ENCODE peak calls at places on chromosomes 2 and 18, in ten cellular contexts. One of them, this sample, is unnamed.

GRCh38 chr2:151029406-151030157 is 232.1 kb downstream of the RBM43 start:
- DNase-seq in SW480: no peak
- DNase-seq in glomerular endothelial cell: no peak
- DNase-seq in activated T-helper 1 cell treated with anti-CD3 and anti-CD28 coated beads, Interleukin-2, amount 50 U/mL, for 16 hours: no peak
- DNase-seq in activated CD4-positive, alpha-beta T cell treated with anti-CD3 and anti-CD28 coated beads for 4 hours: no peak
- DNase-seq in Daoy: no peak
- DNase-seq in A549: no peak
- DNase-seq in stimulated activated CD4-positive, alpha-beta T cell treated with anti-CD3 and anti-CD28 coated beads, Interleukin-12 subunit alpha, Interleukin-12 subunit beta, amount 100 ng/mL, for 24 hours: no peak
- DNase-seq in RWPE1: no peak
- DNase-seq in stimulated activated CD8-positive, alpha-beta memory T cell treated with anti-CD3 and anti-CD28 coated beads, Interleukin-7, amount 100 ng/mL, for 1 hour: no peak
- DNase-seq in this sample: no peak

GRCh38 chr2:100813527-100813926 is 6.4 kb upstream of the NPAS2 start:
- DNase-seq in SW480: no peak
- DNase-seq in glomerular endothelial cell: peak
- DNase-seq in activated T-helper 1 cell treated with anti-CD3 and anti-CD28 coated beads, Interleukin-2, amount 50 U/mL, for 16 hours: no peak
- DNase-seq in activated CD4-positive, alpha-beta T cell treated with anti-CD3 and anti-CD28 coated beads for 4 hours: no peak
- DNase-seq in Daoy: no peak
- DNase-seq in A549: no peak
- DNase-seq in stimulated activated CD4-positive, alpha-beta T cell treated with anti-CD3 and anti-CD28 coated beads, Interleukin-12 subunit alpha, Interleukin-12 subunit beta, amount 100 ng/mL, for 24 hours: no peak
- DNase-seq in RWPE1: no peak
- DNase-seq in stimulated activated CD8-positive, alpha-beta memory T cell treated with anti-CD3 and anti-CD28 coated beads, Interleukin-7, amount 100 ng/mL, for 1 hour: no peak
- DNase-seq in this sample: no peak

GRCh38 chr2:205733648-205734047 is 51.3 kb downstream of the NRP2 start:
- DNase-seq in SW480: no peak
- DNase-seq in glomerular endothelial cell: no peak
- DNase-seq in activated T-helper 1 cell treated with anti-CD3 and anti-CD28 coated beads, Interleukin-2, amount 50 U/mL, for 16 hours: no peak
- DNase-seq in activated CD4-positive, alpha-beta T cell treated with anti-CD3 and anti-CD28 coated beads for 4 hours: no peak
- DNase-seq in Daoy: no peak
- DNase-seq in A549: no peak
- DNase-seq in stimulated activated CD4-positive, alpha-beta T cell treated with anti-CD3 and anti-CD28 coated beads, Interleukin-12 subunit alpha, Interleukin-12 subunit beta, amount 100 ng/mL, for 24 hours: no peak
- DNase-seq in RWPE1: no peak
- DNase-seq in stimulated activated CD8-positive, alpha-beta memory T cell treated with anti-CD3 and anti-CD28 coated beads, Interleukin-7, amount 100 ng/mL, for 1 hour: no peak
- DNase-seq in this sample: no peak

GRCh38 chr2:39668576-39668975 is 2.9 kb downstream of the TMEM178A start:
- DNase-seq in SW480: no peak
- DNase-seq in glomerular endothelial cell: no peak
- DNase-seq in activated T-helper 1 cell treated with anti-CD3 and anti-CD28 coated beads, Interleukin-2, amount 50 U/mL, for 16 hours: no peak
- DNase-seq in activated CD4-positive, alpha-beta T cell treated with anti-CD3 and anti-CD28 coated beads for 4 hours: no peak
- DNase-seq in Daoy: no peak
- DNase-seq in A549: no peak
- DNase-seq in stimulated activated CD4-positive, alpha-beta T cell treated with anti-CD3 and anti-CD28 coated beads, Interleukin-12 subunit alpha, Interleukin-12 subunit beta, amount 100 ng/mL, for 24 hours: no peak
- DNase-seq in RWPE1: no peak
- DNase-seq in stimulated activated CD8-positive, alpha-beta memory T cell treated with anti-CD3 and anti-CD28 coated beads, Interleukin-7, amount 100 ng/mL, for 1 hour: no peak
- DNase-seq in this sample: no peak

GRCh38 chr18:2932247-2933181 is 80.4 kb downstream of the LPIN2 start:
- DNase-seq in SW480: peak
- DNase-seq in glomerular endothelial cell: peak
- DNase-seq in activated T-helper 1 cell treated with anti-CD3 and anti-CD28 coated beads, Interleukin-2, amount 50 U/mL, for 16 hours: no peak
- DNase-seq in activated CD4-positive, alpha-beta T cell treated with anti-CD3 and anti-CD28 coated beads for 4 hours: peak
- DNase-seq in Daoy: peak
- DNase-seq in A549: peak
- DNase-seq in stimulated activated CD4-positive, alpha-beta T cell treated with anti-CD3 and anti-CD28 coated beads, Interleukin-12 subunit alpha, Interleukin-12 subunit beta, amount 100 ng/mL, for 24 hours: no peak
- DNase-seq in RWPE1: peak
- DNase-seq in stimulated activated CD8-positive, alpha-beta memory T cell treated with anti-CD3 and anti-CD28 coated beads, Interleukin-7, amount 100 ng/mL, for 1 hour: no peak
- DNase-seq in this sample: no peak

GRCh38 chr2:238915596-238915995 is 67.7 kb downstream of the TWIST2 start:
- DNase-seq in SW480: no peak
- DNase-seq in glomerular endothelial cell: no peak
- DNase-seq in activated T-helper 1 cell treated with anti-CD3 and anti-CD28 coated beads, Interleukin-2, amount 50 U/mL, for 16 hours: no peak
- DNase-seq in activated CD4-positive, alpha-beta T cell treated with anti-CD3 and anti-CD28 coated beads for 4 hours: no peak
- DNase-seq in Daoy: no peak
- DNase-seq in A549: no peak
- DNase-seq in stimulated activated CD4-positive, alpha-beta T cell treated with anti-CD3 and anti-CD28 coated beads, Interleukin-12 subunit alpha, Interleukin-12 subunit beta, amount 100 ng/mL, for 24 hours: no peak
- DNase-seq in RWPE1: no peak
- DNase-seq in stimulated activated CD8-positive, alpha-beta memory T cell treated with anti-CD3 and anti-CD28 coated beads, Interleukin-7, amount 100 ng/mL, for 1 hour: no peak
- DNase-seq in this sample: no peak

GRCh38 chr2:64296695-64297346 is 152.6 kb upstream of the PELI1 start:
- DNase-seq in SW480: no peak
- DNase-seq in glomerular endothelial cell: no peak
- DNase-seq in activated T-helper 1 cell treated with anti-CD3 and anti-CD28 coated beads, Interleukin-2, amount 50 U/mL, for 16 hours: no peak
- DNase-seq in activated CD4-positive, alpha-beta T cell treated with anti-CD3 and anti-CD28 coated beads for 4 hours: no peak
- DNase-seq in Daoy: no peak
- DNase-seq in A549: no peak
- DNase-seq in stimulated activated CD4-positive, alpha-beta T cell treated with anti-CD3 and anti-CD28 coated beads, Interleukin-12 subunit alpha, Interleukin-12 subunit beta, amount 100 ng/mL, for 24 hours: no peak
- DNase-seq in RWPE1: no peak
- DNase-seq in stimulated activated CD8-positive, alpha-beta memory T cell treated with anti-CD3 and anti-CD28 coated beads, Interleukin-7, amount 100 ng/mL, for 1 hour: no peak
- DNase-seq in this sample: no peak

GRCh38 chr2:115160523-115161521 is 718.4 kb downstream of the DPP10 start:
- DNase-seq in SW480: no peak
- DNase-seq in glomerular endothelial cell: no peak
- DNase-seq in activated T-helper 1 cell treated with anti-CD3 and anti-CD28 coated beads, Interleukin-2, amount 50 U/mL, for 16 hours: no peak
- DNase-seq in activated CD4-positive, alpha-beta T cell treated with anti-CD3 and anti-CD28 coated beads for 4 hours: no peak
- DNase-seq in Daoy: no peak
- DNase-seq in A549: no peak
- DNase-seq in stimulated activated CD4-positive, alpha-beta T cell treated with anti-CD3 and anti-CD28 coated beads, Interleukin-12 subunit alpha, Interleukin-12 subunit beta, amount 100 ng/mL, for 24 hours: no peak
- DNase-seq in RWPE1: no peak
- DNase-seq in stimulated activated CD8-positive, alpha-beta memory T cell treated with anti-CD3 and anti-CD28 coated beads, Interleukin-7, amount 100 ng/mL, for 1 hour: no peak
- DNase-seq in this sample: no peak

GRCh38 chr2:51717318-51717717 is 685.4 kb upstream of the NRXN1 start:
- DNase-seq in SW480: no peak
- DNase-seq in glomerular endothelial cell: no peak
- DNase-seq in activated T-helper 1 cell treated with anti-CD3 and anti-CD28 coated beads, Interleukin-2, amount 50 U/mL, for 16 hours: no peak
- DNase-seq in activated CD4-positive, alpha-beta T cell treated with anti-CD3 and anti-CD28 coated beads for 4 hours: no peak
- DNase-seq in Daoy: no peak
- DNase-seq in A549: no peak
- DNase-seq in stimulated activated CD4-positive, alpha-beta T cell treated with anti-CD3 and anti-CD28 coated beads, Interleukin-12 subunit alpha, Interleukin-12 subunit beta, amount 100 ng/mL, for 24 hours: no peak
- DNase-seq in RWPE1: no peak
- DNase-seq in stimulated activated CD8-positive, alpha-beta memory T cell treated with anti-CD3 and anti-CD28 coated beads, Interleukin-7, amount 100 ng/mL, for 1 hour: no peak
- DNase-seq in this sample: peak

GRCh38 chr2:157747695-157748370 is 119.2 kb upstream of the ACVR1C start:
- DNase-seq in SW480: no peak
- DNase-seq in glomerular endothelial cell: no peak
- DNase-seq in activated T-helper 1 cell treated with anti-CD3 and anti-CD28 coated beads, Interleukin-2, amount 50 U/mL, for 16 hours: no peak
- DNase-seq in activated CD4-positive, alpha-beta T cell treated with anti-CD3 and anti-CD28 coated beads for 4 hours: no peak
- DNase-seq in Daoy: peak
- DNase-seq in A549: no peak
- DNase-seq in stimulated activated CD4-positive, alpha-beta T cell treated with anti-CD3 and anti-CD28 coated beads, Interleukin-12 subunit alpha, Interleukin-12 subunit beta, amount 100 ng/mL, for 24 hours: no peak
- DNase-seq in RWPE1: no peak
- DNase-seq in stimulated activated CD8-positive, alpha-beta memory T cell treated with anti-CD3 and anti-CD28 coated beads, Interleukin-7, amount 100 ng/mL, for 1 hour: no peak
- DNase-seq in this sample: peak

GRCh38 chr2:61658841-61659780 is 121.0 kb upstream of the XPO1 start:
- DNase-seq in SW480: peak
- DNase-seq in glomerular endothelial cell: no peak
- DNase-seq in activated T-helper 1 cell treated with anti-CD3 and anti-CD28 coated beads, Interleukin-2, amount 50 U/mL, for 16 hours: no peak
- DNase-seq in activated CD4-positive, alpha-beta T cell treated with anti-CD3 and anti-CD28 coated beads for 4 hours: no peak
- DNase-seq in Daoy: peak
- DNase-seq in A549: peak
- DNase-seq in stimulated activated CD4-positive, alpha-beta T cell treated with anti-CD3 and anti-CD28 coated beads, Interleukin-12 subunit alpha, Interleukin-12 subunit beta, amount 100 ng/mL, for 24 hours: no peak
- DNase-seq in RWPE1: peak
- DNase-seq in stimulated activated CD8-positive, alpha-beta memory T cell treated with anti-CD3 and anti-CD28 coated beads, Interleukin-7, amount 100 ng/mL, for 1 hour: no peak
- DNase-seq in this sample: no peak

GRCh38 chr2:177917169-177917568 is 155.4 kb downstream of the PDE11A start:
- DNase-seq in SW480: no peak
- DNase-seq in glomerular endothelial cell: no peak
- DNase-seq in activated T-helper 1 cell treated with anti-CD3 and anti-CD28 coated beads, Interleukin-2, amount 50 U/mL, for 16 hours: no peak
- DNase-seq in activated CD4-positive, alpha-beta T cell treated with anti-CD3 and anti-CD28 coated beads for 4 hours: no peak
- DNase-seq in Daoy: no peak
- DNase-seq in A549: no peak
- DNase-seq in stimulated activated CD4-positive, alpha-beta T cell treated with anti-CD3 and anti-CD28 coated beads, Interleukin-12 subunit alpha, Interleukin-12 subunit beta, amount 100 ng/mL, for 24 hours: no peak
- DNase-seq in RWPE1: no peak
- DNase-seq in stimulated activated CD8-positive, alpha-beta memory T cell treated with anti-CD3 and anti-CD28 coated beads, Interleukin-7, amount 100 ng/mL, for 1 hour: no peak
- DNase-seq in this sample: no peak

GRCh38 chr2:2520396-2520795 is 189.3 kb upstream of the MYT1L start:
- DNase-seq in SW480: no peak
- DNase-seq in glomerular endothelial cell: no peak
- DNase-seq in activated T-helper 1 cell treated with anti-CD3 and anti-CD28 coated beads, Interleukin-2, amount 50 U/mL, for 16 hours: no peak
- DNase-seq in activated CD4-positive, alpha-beta T cell treated with anti-CD3 and anti-CD28 coated beads for 4 hours: no peak
- DNase-seq in Daoy: no peak
- DNase-seq in A549: no peak
- DNase-seq in stimulated activated CD4-positive, alpha-beta T cell treated with anti-CD3 and anti-CD28 coated beads, Interleukin-12 subunit alpha, Interleukin-12 subunit beta, amount 100 ng/mL, for 24 hours: no peak
- DNase-seq in RWPE1: no peak
- DNase-seq in stimulated activated CD8-positive, alpha-beta memory T cell treated with anti-CD3 and anti-CD28 coated beads, Interleukin-7, amount 100 ng/mL, for 1 hour: no peak
- DNase-seq in this sample: no peak

GRCh38 chr2:190972213-190972612 is 41.8 kb downstream of the STAT1 start:
- DNase-seq in SW480: no peak
- DNase-seq in glomerular endothelial cell: no peak
- DNase-seq in activated T-helper 1 cell treated with anti-CD3 and anti-CD28 coated beads, Interleukin-2, amount 50 U/mL, for 16 hours: no peak
- DNase-seq in activated CD4-positive, alpha-beta T cell treated with anti-CD3 and anti-CD28 coated beads for 4 hours: no peak
- DNase-seq in Daoy: no peak
- DNase-seq in A549: no peak
- DNase-seq in stimulated activated CD4-positive, alpha-beta T cell treated with anti-CD3 and anti-CD28 coated beads, Interleukin-12 subunit alpha, Interleukin-12 subunit beta, amount 100 ng/mL, for 24 hours: no peak
- DNase-seq in RWPE1: no peak
- DNase-seq in stimulated activated CD8-positive, alpha-beta memory T cell treated with anti-CD3 and anti-CD28 coated beads, Interleukin-7, amount 100 ng/mL, for 1 hour: no peak
- DNase-seq in this sample: no peak

GRCh38 chr2:74014813-74015212 is 30.1 kb downstream of the TET3 start:
- DNase-seq in SW480: no peak
- DNase-seq in glomerular endothelial cell: no peak
- DNase-seq in activated T-helper 1 cell treated with anti-CD3 and anti-CD28 coated beads, Interleukin-2, amount 50 U/mL, for 16 hours: no peak
- DNase-seq in activated CD4-positive, alpha-beta T cell treated with anti-CD3 and anti-CD28 coated beads for 4 hours: no peak
- DNase-seq in Daoy: no peak
- DNase-seq in A549: no peak
- DNase-seq in stimulated activated CD4-positive, alpha-beta T cell treated with anti-CD3 and anti-CD28 coated beads, Interleukin-12 subunit alpha, Interleukin-12 subunit beta, amount 100 ng/mL, for 24 hours: no peak
- DNase-seq in RWPE1: no peak
- DNase-seq in stimulated activated CD8-positive, alpha-beta memory T cell treated with anti-CD3 and anti-CD28 coated beads, Interleukin-7, amount 100 ng/mL, for 1 hour: no peak
- DNase-seq in this sample: no peak

GRCh38 chr2:204706939-204707338 is 161.7 kb downstream of the PARD3B start:
- DNase-seq in SW480: no peak
- DNase-seq in glomerular endothelial cell: no peak
- DNase-seq in activated T-helper 1 cell treated with anti-CD3 and anti-CD28 coated beads, Interleukin-2, amount 50 U/mL, for 16 hours: no peak
- DNase-seq in activated CD4-positive, alpha-beta T cell treated with anti-CD3 and anti-CD28 coated beads for 4 hours: no peak
- DNase-seq in Daoy: no peak
- DNase-seq in A549: no peak
- DNase-seq in stimulated activated CD4-positive, alpha-beta T cell treated with anti-CD3 and anti-CD28 coated beads, Interleukin-12 subunit alpha, Interleukin-12 subunit beta, amount 100 ng/mL, for 24 hours: no peak
- DNase-seq in RWPE1: no peak
- DNase-seq in stimulated activated CD8-positive, alpha-beta memory T cell treated with anti-CD3 and anti-CD28 coated beads, Interleukin-7, amount 100 ng/mL, for 1 hour: no peak
- DNase-seq in this sample: no peak

GRCh38 chr2:153519260-153519875 is 40.8 kb upstream of the RPRM start:
- DNase-seq in SW480: peak
- DNase-seq in glomerular endothelial cell: peak
- DNase-seq in activated T-helper 1 cell treated with anti-CD3 and anti-CD28 coated beads, Interleukin-2, amount 50 U/mL, for 16 hours: peak
- DNase-seq in activated CD4-positive, alpha-beta T cell treated with anti-CD3 and anti-CD28 coated beads for 4 hours: peak
- DNase-seq in Daoy: peak
- DNase-seq in A549: peak
- DNase-seq in stimulated activated CD4-positive, alpha-beta T cell treated with anti-CD3 and anti-CD28 coated beads, Interleukin-12 subunit alpha, Interleukin-12 subunit beta, amount 100 ng/mL, for 24 hours: no peak
- DNase-seq in RWPE1: peak
- DNase-seq in stimulated activated CD8-positive, alpha-beta memory T cell treated with anti-CD3 and anti-CD28 coated beads, Interleukin-7, amount 100 ng/mL, for 1 hour: no peak
- DNase-seq in this sample: no peak

GRCh38 chr18:22032392-22032961 is 136.9 kb upstream of the GATA6 start:
- DNase-seq in SW480: peak
- DNase-seq in glomerular endothelial cell: peak
- DNase-seq in activated T-helper 1 cell treated with anti-CD3 and anti-CD28 coated beads, Interleukin-2, amount 50 U/mL, for 16 hours: no peak
- DNase-seq in activated CD4-positive, alpha-beta T cell treated with anti-CD3 and anti-CD28 coated beads for 4 hours: no peak
- DNase-seq in Daoy: peak
- DNase-seq in A549: peak
- DNase-seq in stimulated activated CD4-positive, alpha-beta T cell treated with anti-CD3 and anti-CD28 coated beads, Interleukin-12 subunit alpha, Interleukin-12 subunit beta, amount 100 ng/mL, for 24 hours: no peak
- DNase-seq in RWPE1: peak
- DNase-seq in stimulated activated CD8-positive, alpha-beta memory T cell treated with anti-CD3 and anti-CD28 coated beads, Interleukin-7, amount 100 ng/mL, for 1 hour: no peak
- DNase-seq in this sample: peak

GRCh38 chr18:2805970-2806943 is 40.5 kb upstream of the EMILIN2 start:
- DNase-seq in SW480: no peak
- DNase-seq in glomerular endothelial cell: no peak
- DNase-seq in activated T-helper 1 cell treated with anti-CD3 and anti-CD28 coated beads, Interleukin-2, amount 50 U/mL, for 16 hours: no peak
- DNase-seq in activated CD4-positive, alpha-beta T cell treated with anti-CD3 and anti-CD28 coated beads for 4 hours: no peak
- DNase-seq in Daoy: no peak
- DNase-seq in A549: no peak
- DNase-seq in stimulated activated CD4-positive, alpha-beta T cell treated with anti-CD3 and anti-CD28 coated beads, Interleukin-12 subunit alpha, Interleukin-12 subunit beta, amount 100 ng/mL, for 24 hours: no peak
- DNase-seq in RWPE1: no peak
- DNase-seq in stimulated activated CD8-positive, alpha-beta memory T cell treated with anti-CD3 and anti-CD28 coated beads, Interleukin-7, amount 100 ng/mL, for 1 hour: no peak
- DNase-seq in this sample: no peak

GRCh38 chr2:205408690-205409089 is 273.6 kb upstream of the NRP2 start:
- DNase-seq in SW480: no peak
- DNase-seq in glomerular endothelial cell: no peak
- DNase-seq in activated T-helper 1 cell treated with anti-CD3 and anti-CD28 coated beads, Interleukin-2, amount 50 U/mL, for 16 hours: no peak
- DNase-seq in activated CD4-positive, alpha-beta T cell treated with anti-CD3 and anti-CD28 coated beads for 4 hours: no peak
- DNase-seq in Daoy: no peak
- DNase-seq in A549: no peak
- DNase-seq in stimulated activated CD4-positive, alpha-beta T cell treated with anti-CD3 and anti-CD28 coated beads, Interleukin-12 subunit alpha, Interleukin-12 subunit beta, amount 100 ng/mL, for 24 hours: no peak
- DNase-seq in RWPE1: no peak
- DNase-seq in stimulated activated CD8-positive, alpha-beta memory T cell treated with anti-CD3 and anti-CD28 coated beads, Interleukin-7, amount 100 ng/mL, for 1 hour: no peak
- DNase-seq in this sample: no peak

GRCh38 chr2:233118601-233119000 is 58.5 kb downstream of the INPP5D start:
- DNase-seq in SW480: no peak
- DNase-seq in glomerular endothelial cell: no peak
- DNase-seq in activated T-helper 1 cell treated with anti-CD3 and anti-CD28 coated beads, Interleukin-2, amount 50 U/mL, for 16 hours: no peak
- DNase-seq in activated CD4-positive, alpha-beta T cell treated with anti-CD3 and anti-CD28 coated beads for 4 hours: no peak
- DNase-seq in Daoy: no peak
- DNase-seq in A549: no peak
- DNase-seq in stimulated activated CD4-positive, alpha-beta T cell treated with anti-CD3 and anti-CD28 coated beads, Interleukin-12 subunit alpha, Interleukin-12 subunit beta, amount 100 ng/mL, for 24 hours: no peak
- DNase-seq in RWPE1: no peak
- DNase-seq in stimulated activated CD8-positive, alpha-beta memory T cell treated with anti-CD3 and anti-CD28 coated beads, Interleukin-7, amount 100 ng/mL, for 1 hour: no peak
- DNase-seq in this sample: no peak

GRCh38 chr2:26847663-26848335 is at the start of gene DPYSL5:
- DNase-seq in SW480: peak
- DNase-seq in glomerular endothelial cell: no peak
- DNase-seq in activated T-helper 1 cell treated with anti-CD3 and anti-CD28 coated beads, Interleukin-2, amount 50 U/mL, for 16 hours: no peak
- DNase-seq in activated CD4-positive, alpha-beta T cell treated with anti-CD3 and anti-CD28 coated beads for 4 hours: no peak
- DNase-seq in Daoy: peak
- DNase-seq in A549: peak
- DNase-seq in stimulated activated CD4-positive, alpha-beta T cell treated with anti-CD3 and anti-CD28 coated beads, Interleukin-12 subunit alpha, Interleukin-12 subunit beta, amount 100 ng/mL, for 24 hours: no peak
- DNase-seq in RWPE1: no peak
- DNase-seq in stimulated activated CD8-positive, alpha-beta memory T cell treated with anti-CD3 and anti-CD28 coated beads, Interleukin-7, amount 100 ng/mL, for 1 hour: no peak
- DNase-seq in this sample: no peak

GRCh38 chr18:45730832-45731545 is 7.0 kb downstream of the SLC14A1 start:
- DNase-seq in SW480: peak
- DNase-seq in glomerular endothelial cell: no peak
- DNase-seq in activated T-helper 1 cell treated with anti-CD3 and anti-CD28 coated beads, Interleukin-2, amount 50 U/mL, for 16 hours: no peak
- DNase-seq in activated CD4-positive, alpha-beta T cell treated with anti-CD3 and anti-CD28 coated beads for 4 hours: no peak
- DNase-seq in Daoy: no peak
- DNase-seq in A549: peak
- DNase-seq in stimulated activated CD4-positive, alpha-beta T cell treated with anti-CD3 and anti-CD28 coated beads, Interleukin-12 subunit alpha, Interleukin-12 subunit beta, amount 100 ng/mL, for 24 hours: no peak
- DNase-seq in RWPE1: no peak
- DNase-seq in stimulated activated CD8-positive, alpha-beta memory T cell treated with anti-CD3 and anti-CD28 coated beads, Interleukin-7, amount 100 ng/mL, for 1 hour: no peak
- DNase-seq in this sample: no peak

This sample was measured in epithelial cell of prostate.